ENCODE peak calls at places on chromosome 13, in seven cellular contexts. One of them, this sample, is unnamed.

GRCh38 chr13:41568143-41568989 is 111.0 kb downstream of the RGCC start:
- DNase-seq in NCI-H1105 treated with DMSO at 0.1 percent for 48 hours: no peak
- DNase-seq in uterus: no peak
- DNase-seq in breast epithelium: no peak
- DNase-seq in CD4-positive, alpha-beta T cell: no peak
- DNase-seq in stimulated activated CD8-positive, alpha-beta memory T cell treated with anti-CD3 and anti-CD28 coated beads, Interleukin-2, amount 100 ng/mL, for 1 hour: no peak
- DNase-seq in nephron progenitor cell: no peak
- DNase-seq in this sample: no peak

GRCh38 chr13:40681341-40682051 is 15.1 kb upstream of the FOXO1 start:
- DNase-seq in NCI-H1105 treated with DMSO at 0.1 percent for 48 hours: no peak
- DNase-seq in uterus: peak
- DNase-seq in breast epithelium: no peak
- DNase-seq in CD4-positive, alpha-beta T cell: no peak
- DNase-seq in stimulated activated CD8-positive, alpha-beta memory T cell treated with anti-CD3 and anti-CD28 coated beads, Interleukin-2, amount 100 ng/mL, for 1 hour: no peak
- DNase-seq in nephron progenitor cell: no peak
- DNase-seq in this sample: no peak

GRCh38 chr13:84653915-84654534 is 771.8 kb upstream of the SLITRK1 start:
- DNase-seq in NCI-H1105 treated with DMSO at 0.1 percent for 48 hours: no peak
- DNase-seq in uterus: no peak
- DNase-seq in breast epithelium: no peak
- DNase-seq in CD4-positive, alpha-beta T cell: no peak
- DNase-seq in stimulated activated CD8-positive, alpha-beta memory T cell treated with anti-CD3 and anti-CD28 coated beads, Interleukin-2, amount 100 ng/mL, for 1 hour: no peak
- DNase-seq in nephron progenitor cell: no peak
- DNase-seq in this sample: no peak

GRCh38 chr13:110334256-110334655 is 27.2 kb downstream of the COL4A2 start:
- DNase-seq in NCI-H1105 treated with DMSO at 0.1 percent for 48 hours: no peak
- DNase-seq in uterus: no peak
- DNase-seq in breast epithelium: no peak
- DNase-seq in CD4-positive, alpha-beta T cell: no peak
- DNase-seq in stimulated activated CD8-positive, alpha-beta memory T cell treated with anti-CD3 and anti-CD28 coated beads, Interleukin-2, amount 100 ng/mL, for 1 hour: no peak
- DNase-seq in nephron progenitor cell: no peak
- DNase-seq in this sample: no peak

GRCh38 chr13:91647361-91647970 is 249.0 kb downstream of the GPC5 start:
- DNase-seq in NCI-H1105 treated with DMSO at 0.1 percent for 48 hours: no peak
- DNase-seq in uterus: no peak
- DNase-seq in breast epithelium: no peak
- DNase-seq in CD4-positive, alpha-beta T cell: no peak
- DNase-seq in stimulated activated CD8-positive, alpha-beta memory T cell treated with anti-CD3 and anti-CD28 coated beads, Interleukin-2, amount 100 ng/mL, for 1 hour: no peak
- DNase-seq in nephron progenitor cell: peak
- DNase-seq in this sample: no peak

GRCh38 chr13:45584816-45585215 is 30.7 kb downstream of the ERICH6B start:
- DNase-seq in NCI-H1105 treated with DMSO at 0.1 percent for 48 hours: no peak
- DNase-seq in uterus: no peak
- DNase-seq in breast epithelium: no peak
- DNase-seq in CD4-positive, alpha-beta T cell: no peak
- DNase-seq in stimulated activated CD8-positive, alpha-beta memory T cell treated with anti-CD3 and anti-CD28 coated beads, Interleukin-2, amount 100 ng/mL, for 1 hour: no peak
- DNase-seq in nephron progenitor cell: no peak
- DNase-seq in this sample: no peak

GRCh38 chr13:49869514-49869913 is 66.6 kb downstream of the SPRYD7 start:
- DNase-seq in NCI-H1105 treated with DMSO at 0.1 percent for 48 hours: no peak
- DNase-seq in uterus: no peak
- DNase-seq in breast epithelium: no peak
- DNase-seq in CD4-positive, alpha-beta T cell: no peak
- DNase-seq in stimulated activated CD8-positive, alpha-beta memory T cell treated with anti-CD3 and anti-CD28 coated beads, Interleukin-2, amount 100 ng/mL, for 1 hour: no peak
- DNase-seq in nephron progenitor cell: no peak
- DNase-seq in this sample: no peak

GRCh38 chr13:28475916-28476725 is 18.8 kb downstream of the FLT1 start:
- DNase-seq in NCI-H1105 treated with DMSO at 0.1 percent for 48 hours: no peak
- DNase-seq in uterus: no peak
- DNase-seq in breast epithelium: no peak
- DNase-seq in CD4-positive, alpha-beta T cell: no peak
- DNase-seq in stimulated activated CD8-positive, alpha-beta memory T cell treated with anti-CD3 and anti-CD28 coated beads, Interleukin-2, amount 100 ng/mL, for 1 hour: no peak
- DNase-seq in nephron progenitor cell: no peak
- DNase-seq in this sample: no peak

GRCh38 chr13:46071590-46072249 is 19.2 kb upstream of the ZC3H13 start:
- DNase-seq in NCI-H1105 treated with DMSO at 0.1 percent for 48 hours: no peak
- DNase-seq in uterus: no peak
- DNase-seq in breast epithelium: no peak
- DNase-seq in CD4-positive, alpha-beta T cell: no peak
- DNase-seq in stimulated activated CD8-positive, alpha-beta memory T cell treated with anti-CD3 and anti-CD28 coated beads, Interleukin-2, amount 100 ng/mL, for 1 hour: no peak
- DNase-seq in nephron progenitor cell: no peak
- DNase-seq in this sample: no peak

GRCh38 chr13:84430441-84430840 is 548.2 kb upstream of the SLITRK1 start:
- DNase-seq in NCI-H1105 treated with DMSO at 0.1 percent for 48 hours: peak
- DNase-seq in uterus: no peak
- DNase-seq in breast epithelium: no peak
- DNase-seq in CD4-positive, alpha-beta T cell: no peak
- DNase-seq in stimulated activated CD8-positive, alpha-beta memory T cell treated with anti-CD3 and anti-CD28 coated beads, Interleukin-2, amount 100 ng/mL, for 1 hour: no peak
- DNase-seq in nephron progenitor cell: no peak
- DNase-seq in this sample: no peak

GRCh38 chr13:27405521-27406134 is 18.8 kb upstream of the GTF3A start:
- DNase-seq in NCI-H1105 treated with DMSO at 0.1 percent for 48 hours: peak
- DNase-seq in uterus: no peak
- DNase-seq in breast epithelium: no peak
- DNase-seq in CD4-positive, alpha-beta T cell: no peak
- DNase-seq in stimulated activated CD8-positive, alpha-beta memory T cell treated with anti-CD3 and anti-CD28 coated beads, Interleukin-2, amount 100 ng/mL, for 1 hour: no peak
- DNase-seq in nephron progenitor cell: no peak
- DNase-seq in this sample: no peak

GRCh38 chr13:44732503-44733098 is 156.5 kb upstream of the TSC22D1 start:
- DNase-seq in NCI-H1105 treated with DMSO at 0.1 percent for 48 hours: no peak
- DNase-seq in uterus: no peak
- DNase-seq in breast epithelium: no peak
- DNase-seq in CD4-positive, alpha-beta T cell: no peak
- DNase-seq in stimulated activated CD8-positive, alpha-beta memory T cell treated with anti-CD3 and anti-CD28 coated beads, Interleukin-2, amount 100 ng/mL, for 1 hour: no peak
- DNase-seq in nephron progenitor cell: peak
- DNase-seq in this sample: no peak

GRCh38 chr13:50910483-50910805 is 853 bp downstream of the RNASEH2B start:
- DNase-seq in NCI-H1105 treated with DMSO at 0.1 percent for 48 hours: peak
- DNase-seq in uterus: no peak
- DNase-seq in breast epithelium: peak
- DNase-seq in CD4-positive, alpha-beta T cell: no peak
- DNase-seq in stimulated activated CD8-positive, alpha-beta memory T cell treated with anti-CD3 and anti-CD28 coated beads, Interleukin-2, amount 100 ng/mL, for 1 hour: no peak
- DNase-seq in nephron progenitor cell: peak
- DNase-seq in this sample: no peak

GRCh38 chr13:30872685-30873443 is 33.2 kb upstream of the MEDAG start:
- DNase-seq in NCI-H1105 treated with DMSO at 0.1 percent for 48 hours: no peak
- DNase-seq in uterus: peak
- DNase-seq in breast epithelium: no peak
- DNase-seq in CD4-positive, alpha-beta T cell: no peak
- DNase-seq in stimulated activated CD8-positive, alpha-beta memory T cell treated with anti-CD3 and anti-CD28 coated beads, Interleukin-2, amount 100 ng/mL, for 1 hour: no peak
- DNase-seq in nephron progenitor cell: no peak
- DNase-seq in this sample: no peak

GRCh38 chr13:21232196-21232595 is 55.7 kb downstream of the MRPL57 start:
- DNase-seq in NCI-H1105 treated with DMSO at 0.1 percent for 48 hours: no peak
- DNase-seq in uterus: peak
- DNase-seq in breast epithelium: no peak
- DNase-seq in CD4-positive, alpha-beta T cell: no peak
- DNase-seq in stimulated activated CD8-positive, alpha-beta memory T cell treated with anti-CD3 and anti-CD28 coated beads, Interleukin-2, amount 100 ng/mL, for 1 hour: no peak
- DNase-seq in nephron progenitor cell: no peak
- DNase-seq in this sample: no peak

GRCh38 chr13:110397445-110397844 is 90.4 kb downstream of the COL4A2 start:
- DNase-seq in NCI-H1105 treated with DMSO at 0.1 percent for 48 hours: no peak
- DNase-seq in uterus: peak
- DNase-seq in breast epithelium: no peak
- DNase-seq in CD4-positive, alpha-beta T cell: no peak
- DNase-seq in stimulated activated CD8-positive, alpha-beta memory T cell treated with anti-CD3 and anti-CD28 coated beads, Interleukin-2, amount 100 ng/mL, for 1 hour: no peak
- DNase-seq in nephron progenitor cell: no peak
- DNase-seq in this sample: no peak

GRCh38 chr13:31053098-31053497 is 108.6 kb downstream of the HSPH1 start:
- DNase-seq in NCI-H1105 treated with DMSO at 0.1 percent for 48 hours: no peak
- DNase-seq in uterus: no peak
- DNase-seq in breast epithelium: peak
- DNase-seq in CD4-positive, alpha-beta T cell: no peak
- DNase-seq in stimulated activated CD8-positive, alpha-beta memory T cell treated with anti-CD3 and anti-CD28 coated beads, Interleukin-2, amount 100 ng/mL, for 1 hour: no peak
- DNase-seq in nephron progenitor cell: no peak
- DNase-seq in this sample: no peak

GRCh38 chr13:40228981-40229380 is 437.5 kb downstream of the FOXO1 start:
- DNase-seq in NCI-H1105 treated with DMSO at 0.1 percent for 48 hours: no peak
- DNase-seq in uterus: no peak
- DNase-seq in breast epithelium: no peak
- DNase-seq in CD4-positive, alpha-beta T cell: no peak
- DNase-seq in stimulated activated CD8-positive, alpha-beta memory T cell treated with anti-CD3 and anti-CD28 coated beads, Interleukin-2, amount 100 ng/mL, for 1 hour: no peak
- DNase-seq in nephron progenitor cell: no peak
- DNase-seq in this sample: no peak

GRCh38 chr13:98442391-98443230 is 134.3 kb downstream of the STK24 start:
- DNase-seq in NCI-H1105 treated with DMSO at 0.1 percent for 48 hours: no peak
- DNase-seq in uterus: no peak
- DNase-seq in breast epithelium: no peak
- DNase-seq in CD4-positive, alpha-beta T cell: no peak
- DNase-seq in stimulated activated CD8-positive, alpha-beta memory T cell treated with anti-CD3 and anti-CD28 coated beads, Interleukin-2, amount 100 ng/mL, for 1 hour: no peak
- DNase-seq in nephron progenitor cell: no peak
- DNase-seq in this sample: no peak

GRCh38 chr13:114259374-114259773 is 22.0 kb upstream of the UPF3A start:
- DNase-seq in NCI-H1105 treated with DMSO at 0.1 percent for 48 hours: peak
- DNase-seq in uterus: no peak
- DNase-seq in breast epithelium: no peak
- DNase-seq in CD4-positive, alpha-beta T cell: no peak
- DNase-seq in stimulated activated CD8-positive, alpha-beta memory T cell treated with anti-CD3 and anti-CD28 coated beads, Interleukin-2, amount 100 ng/mL, for 1 hour: no peak
- DNase-seq in nephron progenitor cell: no peak
- DNase-seq in this sample: no peak